ENCODE peak calls at places on chromosome 20, in four cellular contexts. Y is epithelial cell of esophagus, D is adrenal gland, R is BJ. X is an unnamed sample.

GRCh38 chr20:840858-841567 is 7.5 kb downstream of the FAM110A start:
- DNase-seq in D (no peak), Y (peak), R (no peak), X (no peak)

GRCh38 chr20:4840831-4841230 is 119.1 kb downstream of the PRND start:
- DNase-seq in Y (no peak), R (no peak), D (no peak), X (no peak)

GRCh38 chr20:4957939-4958362 is 43.4 kb downstream of the SLC23A2 start:
- DNase-seq in D (no peak), Y (no peak), R (no peak), X (peak)

GRCh38 chr20:47175501-47175900 is 181.0 kb downstream of the ZMYND8 start:
- DNase-seq in Y (no peak), D (peak), R (no peak), X (no peak)

GRCh38 chr20:774016-774679 is 5.8 kb upstream of the SLC52A3 start:
- DNase-seq in Y (no peak), R (no peak), D (no peak), X (no peak)

GRCh38 chr20:24303393-24303792 is 166.0 kb upstream of the SYNDIG1 start:
- DNase-seq in D (no peak), R (no peak), Y (peak), X (no peak)

GRCh38 chr20:6595704-6596103 is 171.8 kb upstream of the BMP2 start:
- DNase-seq in R (no peak), D (peak), Y (no peak), X (no peak)

GRCh38 chr20:15976047-15976731 is 597.1 kb downstream of the KIF16B start:
- DNase-seq in Y (no peak), R (no peak), D (no peak), X (no peak)

GRCh38 chr20:41469868-41470267 is 103.2 kb upstream of the EMILIN3 start:
- DNase-seq in D (no peak), R (no peak), Y (no peak), X (no peak)

GRCh38 chr20:64230461-64231145 is 24.9 kb upstream of the PCMTD2 start:
- DNase-seq in R (no peak), Y (no peak), D (no peak), X (no peak)

GRCh38 chr20:31719644-31720485 is 2.8 kb downstream of the BCL2L1 start:
- DNase-seq in R (no peak), D (no peak), Y (no peak), X (peak)

GRCh38 chr20:47272893-47273590 is 83.5 kb downstream of the ZMYND8 start:
- DNase-seq in D (no peak), R (no peak), Y (peak), X (no peak)

GRCh38 chr20:50191065-50191565 is 485 bp downstream of the CEBPB start:
- DNase-seq in D (no peak), R (no peak), Y (peak), X (no peak)

GRCh38 chr20:50510706-50511401 is 671 bp downstream of the PTPN1 start:
- DNase-seq in D (no peak), R (no peak), Y (no peak), X (no peak)

GRCh38 chr20:10219452-10219791 is 792 bp downstream of the SNAP25 start:
- DNase-seq in Y (peak), R (no peak), D (peak), X (no peak)

GRCh38 chr20:33687370-33687915 is 1.3 kb upstream of the E2F1 start:
- DNase-seq in R (no peak), D (no peak), Y (no peak), X (no peak)

GRCh38 chr20:64069614-64070243 is 6.7 kb downstream of the TCEA2 start:
- DNase-seq in Y (no peak), R (no peak), D (peak), X (no peak)

GRCh38 chr20:20713244-20713765 is 861 bp upstream of the RALGAPA2 start:
- DNase-seq in Y (peak), R (no peak), D (peak), X (no peak)

GRCh38 chr20:25282796-25283195 is 34.9 kb downstream of the PYGB start:
- DNase-seq in Y (no peak), R (no peak), D (no peak), X (no peak)

GRCh38 chr20:33178726-33179125 is 10.8 kb downstream of the BPIFA2 start:
- DNase-seq in R (no peak), Y (no peak), D (no peak), X (no peak)

GRCh38 chr20:14093652-14094051 is 98.3 kb downstream of the MACROD2 start:
- DNase-seq in Y (no peak), D (no peak), R (no peak), X (no peak)

GRCh38 chr20:17910828-17911294 is 57.7 kb downstream of the SNX5 start:
- DNase-seq in D (peak), R (peak), Y (peak), X (peak)

GRCh38 chr20:32877507-32877906 is 18.8 kb downstream of the EFCAB8 start:
- DNase-seq in D (no peak), Y (no peak), R (no peak), X (no peak)

GRCh38 chr20:49483706-49484101 is 1.2 kb upstream of the KCNB1 start:
- DNase-seq in Y (no peak), D (no peak), R (no peak), X (no peak)

GRCh38 chr20:11544029-11544678 is 373.5 kb upstream of the BTBD3 start:
- DNase-seq in Y (peak), D (no peak), R (peak), X (peak)

GRCh38 chr20:25058051-25058796 is at the start of gene ACSS1:
- DNase-seq in Y (no peak), D (peak), R (no peak), X (no peak)

GRCh38 chr20:50455656-50456451 is 54.3 kb upstream of the PTPN1 start:
- DNase-seq in R (no peak), Y (no peak), D (peak), X (no peak)

GRCh38 chr20:32278199-32278643 is 770 bp downstream of the KIF3B start:
- DNase-seq in Y (peak), D (no peak), R (no peak), X (no peak)

DNA sequence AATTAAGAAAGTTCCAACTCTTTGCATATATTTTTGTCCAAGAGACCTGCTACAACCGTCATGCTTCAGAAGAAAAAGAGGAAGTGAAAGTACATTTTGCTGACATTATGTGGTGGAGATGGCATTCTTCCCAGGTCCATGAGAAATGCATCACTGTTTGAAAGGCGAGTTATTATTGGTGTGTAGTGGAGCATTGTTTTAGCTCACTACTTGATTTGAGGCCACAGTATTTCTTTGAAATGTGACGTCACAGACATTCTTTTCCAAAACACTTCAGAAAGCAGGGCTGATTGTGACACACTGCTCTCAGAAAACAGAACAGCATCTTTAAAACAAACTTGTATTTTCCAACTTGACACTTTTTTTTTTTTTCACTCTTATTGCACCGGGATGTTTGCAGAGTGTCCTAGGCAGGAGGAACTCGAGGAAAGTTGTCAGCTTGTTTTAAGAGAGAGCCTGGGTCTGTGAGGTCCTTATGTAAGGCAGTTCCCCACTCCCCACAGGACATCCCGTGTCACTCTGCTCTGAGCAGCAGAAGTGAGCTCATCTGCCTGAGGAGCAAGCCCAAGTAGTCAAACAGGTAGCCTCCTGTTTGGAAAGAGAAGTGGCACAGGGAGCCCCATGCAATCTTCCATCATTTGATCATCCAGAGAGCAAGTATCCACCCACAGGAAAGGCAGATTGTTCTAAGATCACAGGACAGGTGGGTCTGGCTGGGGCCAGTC is 1.1 kb downstream of the SPTLC3 start:
- DNase-seq in D (peak), Y (peak), R (peak), X (peak)
- H3K4me3 ChIP-seq in D (peak), Y (peak), R (peak), X (peak)

DNA sequence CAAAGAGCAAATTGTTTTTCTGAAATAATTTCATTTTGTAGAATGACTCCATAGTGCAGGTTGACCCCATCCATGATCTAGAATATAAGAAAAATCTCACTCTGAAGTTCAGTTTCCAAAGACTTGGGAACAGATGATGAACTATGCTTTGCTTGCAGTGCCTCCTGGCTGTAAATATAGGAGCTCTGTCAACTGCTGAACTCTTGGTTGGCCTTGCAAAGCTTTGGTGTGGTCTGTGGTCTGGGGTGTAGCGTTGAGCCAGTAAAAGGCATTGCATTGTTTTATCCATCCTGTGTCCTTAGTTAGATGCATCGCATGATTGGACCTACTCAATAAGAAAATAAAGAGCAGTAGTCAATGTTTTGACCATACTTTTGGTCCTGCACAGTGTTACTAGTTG is 104.0 kb downstream of the PLCB4 start:
- DNase-seq in Y (peak), D (no peak), R (no peak), X (no peak)
- TF ChIP-seq CTCF in Y (no peak), D (no peak), R (peak), X (peak)

GRCh38 chr20:62651285-62652021 is 9.2 kb downstream of the SLCO4A1 start:
- DNase-seq in R (no peak), D (peak), Y (peak), X (no peak)
- H3K4me3 ChIP-seq in R (no peak), D (no peak), Y (no peak), X (no peak)

GRCh38 chr20:52540489-52540888 is 348.9 kb upstream of the ZFP64 start:
- DNase-seq in R (no peak), Y (no peak), D (no peak), X (no peak)

GRCh38 chr20:52536040-52536439 is 344.5 kb upstream of the ZFP64 start:
- DNase-seq in D (no peak), R (no peak), Y (no peak), X (no peak)

GRCh38 chr20:52536841-52537400 is 345.3 kb upstream of the ZFP64 start:
- DNase-seq in D (no peak), R (no peak), Y (no peak), X (peak)

DNA sequence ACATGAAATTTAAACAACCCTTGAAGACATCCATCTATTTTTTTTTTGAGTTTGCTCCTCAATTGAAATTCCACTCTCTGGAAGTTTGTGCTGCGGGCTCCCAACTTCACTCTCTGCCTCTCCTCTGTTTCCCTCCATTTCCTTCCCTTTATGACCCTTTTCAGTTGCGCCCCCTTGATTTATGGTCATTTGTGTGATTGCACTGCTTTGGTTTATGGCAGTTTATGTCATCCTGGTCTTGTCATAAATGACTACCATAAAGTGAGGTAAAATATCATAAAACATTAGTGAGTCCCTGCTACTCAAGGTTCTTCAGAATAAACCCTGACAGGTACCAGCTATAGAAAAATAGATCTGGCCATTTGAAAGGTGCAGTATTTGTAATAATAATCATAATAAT is 348.3 kb upstream of the ZFP64 start:
- DNase-seq in R (no peak), D (no peak), Y (no peak), X (no peak)
- TF ChIP-seq CTCF in R (no peak), D (no peak), Y (no peak), X (no peak)

GRCh38 chr20:57683876-57684275 is 25.9 kb downstream of the PMEPA1 start:
- DNase-seq in R (no peak), Y (no peak), D (no peak), X (no peak)
- H3K4me3 ChIP-seq in R (no peak), Y (no peak), D (no peak), X (no peak)

GRCh38 chr20:45842169-45842812 is 8.7 kb downstream of the SNX21 start:
- DNase-seq in R (peak), Y (no peak), D (no peak), X (no peak)

GRCh38 chr20:45836841-45837240 is 3.2 kb downstream of the SNX21 start:
- DNase-seq in Y (no peak), R (no peak), D (no peak), X (no peak)

GRCh38 chr20:45841407-45842129 is 8.0 kb downstream of the SNX21 start:
- DNase-seq in R (no peak), D (no peak), Y (no peak), X (no peak)

GRCh38 chr20:45843506-45843905 is 9.9 kb downstream of the SNX21 start:
- DNase-seq in Y (no peak), D (no peak), R (no peak), X (no peak)

DNA sequence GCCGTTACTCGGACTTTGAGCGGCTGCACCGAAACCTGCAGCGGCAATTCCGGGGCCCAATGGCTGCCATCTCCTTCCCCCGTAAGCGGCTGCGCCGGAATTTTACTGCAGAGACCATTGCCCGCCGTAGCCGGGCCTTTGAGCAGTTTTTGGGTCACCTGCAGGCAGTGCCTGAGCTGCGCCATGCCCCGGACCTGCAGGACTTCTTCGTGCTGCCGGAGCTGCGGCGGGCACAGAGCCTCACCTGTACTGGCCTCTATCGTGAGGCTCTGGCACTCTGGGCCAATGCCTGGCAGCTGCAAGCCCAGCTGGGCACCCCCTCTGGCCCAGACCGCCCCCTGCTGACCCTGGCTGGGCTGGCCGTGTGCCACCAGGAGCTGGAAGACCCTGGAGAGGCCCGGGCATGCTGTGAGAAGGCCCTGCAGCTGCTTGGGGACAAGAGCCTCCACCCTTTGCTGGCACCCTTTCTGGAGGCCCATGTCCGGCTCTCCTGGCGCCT is 7.2 kb downstream of the SNX21 start:
- DNase-seq in Y (no peak), D (no peak), R (no peak), X (no peak)
- TF ChIP-seq CTCF in Y (no peak), D (no peak), R (no peak), X (no peak)

DNA sequence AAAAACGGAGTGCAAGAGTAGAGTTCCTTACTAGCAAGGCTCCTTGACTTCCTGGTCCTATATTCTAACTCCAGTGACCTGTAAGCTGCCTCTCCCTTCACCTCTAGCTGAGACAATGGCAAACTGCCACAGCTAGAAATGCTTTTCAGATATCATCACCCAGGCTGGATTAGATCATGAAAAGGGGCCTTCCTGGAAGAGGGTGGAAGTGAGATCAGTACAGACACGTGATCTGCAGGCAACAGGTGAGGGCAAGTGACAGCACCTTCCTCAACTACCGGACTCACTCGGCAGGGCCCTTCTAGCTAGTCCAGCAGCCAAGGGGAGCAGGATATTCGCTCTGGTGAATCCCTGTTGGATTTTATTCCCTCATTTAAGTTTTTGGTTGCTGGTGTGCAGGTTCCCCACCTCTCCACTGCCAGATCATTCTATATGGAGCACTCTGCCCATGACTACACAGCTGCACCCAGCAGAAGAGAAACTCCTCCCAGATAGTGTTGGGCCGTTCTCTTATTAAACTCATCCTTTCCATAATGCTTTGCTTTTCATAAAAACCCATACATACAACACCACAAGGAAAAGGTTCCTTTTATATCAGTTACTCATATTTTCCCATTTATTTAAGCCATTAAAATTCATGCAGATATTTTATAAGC is 26.4 kb upstream of the FAM83C start:
- DNase-seq in D (no peak), Y (peak), R (no peak), X (peak)
- H3K4me3 ChIP-seq in D (no peak), Y (no peak), R (no peak), X (no peak)

GRCh38 chr20:44651507-44652373 is at the start of gene ADA:
- DNase-seq in Y (peak), D (peak), R (no peak), X (no peak)
- TF ChIP-seq CTCF in Y (no peak), D (no peak), R (peak), X (no peak)

GRCh38 chr20:22568872-22569344 is 15.5 kb downstream of the FOXA2 start:
- DNase-seq in D (no peak), Y (no peak), R (no peak), X (no peak)
- H3K4me3 ChIP-seq in D (no peak), Y (no peak), R (no peak), X (no peak)